ENCODE peak calls at places on chromosome 10, in five cellular contexts. E, S, N, G and F are unnamed samples.

GRCh38 chr10:32038777-32039176 is 17.4 kb downstream of the KIF5B start:
- DNase-seq in E (peak; percentile 62), S (no peak), N (no peak), G (no peak), F (no peak)

GRCh38 chr10:133260895-133261725 is 15.6 kb downstream of the ADAM8 start:
- DNase-seq in S (no peak), E (peak; percentile 13), N (peak; percentile 91), G (peak; percentile 68), F (peak; percentile 47)

GRCh38 chr10:33306126-33306525 is 28.3 kb downstream of the NRP1 start:
- DNase-seq in G (no peak), S (peak; percentile 33), N (no peak), E (peak; percentile 65), F (no peak)

GRCh38 chr10:19432000-19432399 is 383.4 kb downstream of the MALRD1 start:
- DNase-seq in G (no peak), E (no peak), N (no peak), S (peak; percentile 6), F (peak; percentile 53)

GRCh38 chr10:112201334-112201733 is 17.8 kb upstream of the GPAM start:
- DNase-seq in N (no peak), E (no peak), S (no peak), G (no peak), F (no peak)

GRCh38 chr10:44089671-44090070 is 295.2 kb downstream of the CXCL12 start:
- DNase-seq in N (no peak), E (no peak), G (no peak), S (no peak), F (no peak)

GRCh38 chr10:123621910-123622309 is 44.2 kb upstream of the GPR26 start:
- DNase-seq in S (no peak), G (no peak), E (no peak), N (no peak), F (no peak)

GRCh38 chr10:103104721-103105120 is 88.4 kb downstream of the NT5C2 start:
- DNase-seq in E (no peak), S (no peak), G (no peak), N (no peak), F (no peak)

GRCh38 chr10:28294809-28295208 is 8.1 kb downstream of the MPP7 start:
- DNase-seq in S (no peak), E (no peak), G (no peak), N (no peak), F (no peak)

GRCh38 chr10:22429146-22429545 is 83.8 kb downstream of the SPAG6 start:
- DNase-seq in E (no peak), S (no peak), N (no peak), G (no peak), F (no peak)

GRCh38 chr10:23095966-23096813 is 811 bp downstream of the MSRB2 start:
- DNase-seq in N (peak; percentile 79), S (peak; percentile 69), G (peak; percentile 47), E (peak; percentile 64), F (peak; percentile 46)

GRCh38 chr10:84762754-84763394 is 434.5 kb downstream of the CCSER2 start:
- DNase-seq in S (no peak), E (no peak), G (no peak), N (peak; percentile 50), F (no peak)

GRCh38 chr10:54368984-54369383 is 432.0 kb downstream of the PCDH15 start:
- DNase-seq in E (no peak), G (no peak), S (no peak), N (no peak), F (no peak)

GRCh38 chr10:133378251-133379096 is 588 bp upstream of the PAOX start:
- DNase-seq in G (peak; percentile 72), E (peak; percentile 49), S (peak; percentile 41), N (peak; percentile 94), F (peak; percentile 29)

GRCh38 chr10:99685232-99686041 is 26.1 kb downstream of the ENTPD7 start:
- DNase-seq in G (no peak), S (no peak), N (no peak), E (no peak), F (peak; percentile 11)

GRCh38 chr10:45000138-45000763 is 472 bp upstream of the ZNF22 start:
- DNase-seq in S (peak; percentile 77), E (peak; percentile 51), N (peak; percentile 93), G (no peak), F (no peak)

GRCh38 chr10:72847681-72848080 is 45.9 kb upstream of the OIT3 start:
- DNase-seq in E (peak; percentile 21), G (no peak), N (no peak), S (no peak), F (peak; percentile 25)

GRCh38 chr10:125629758-125630376 is 53.1 kb downstream of the TEX36 start:
- DNase-seq in G (no peak), S (peak; percentile 56), N (no peak), E (peak; percentile 35), F (peak; percentile 63)

GRCh38 chr10:29859521-29860130 is 199.8 kb downstream of the JCAD start:
- DNase-seq in N (no peak), G (no peak), E (peak; percentile 87), S (no peak), F (peak; percentile 65)

GRCh38 chr10:34489973-34490372 is 325.1 kb downstream of the PARD3 start:
- DNase-seq in S (peak; percentile 51), G (no peak), E (peak; percentile 83), N (no peak), F (peak; percentile 66)

GRCh38 chr10:43218206-43218950 is 48.5 kb downstream of the RASGEF1A start:
- DNase-seq in E (peak; percentile 86), G (no peak), S (no peak), N (peak; percentile 53), F (peak; percentile 18)

GRCh38 chr10:116866987-116867595 is 17.8 kb downstream of the ENO4 start:
- DNase-seq in G (no peak), N (no peak), S (peak; percentile 50), E (peak; percentile 59), F (peak; percentile 51)

GRCh38 chr10:122462533-122463465 is 1.4 kb downstream of the HTRA1 start:
- DNase-seq in N (peak; percentile 83), E (peak; percentile 53), S (peak; percentile 41), G (no peak), F (peak; percentile 50)

GRCh38 chr10:42367532-42368230 is 270.7 kb downstream of the ZNF33B start:
- DNase-seq in E (peak; percentile 62), G (peak; percentile 83), N (peak; percentile 91), S (peak; percentile 95), F (no peak)

GRCh38 chr10:46550795-46551700 is 5.4 kb downstream of the GPRIN2 start:
- DNase-seq in S (no peak), N (peak; percentile 63), E (no peak), G (peak; percentile 11), F (no peak)

GRCh38 chr10:26642896-26643653 is 54.4 kb upstream of the PDSS1 start:
- DNase-seq in N (no peak), S (no peak), G (no peak), E (no peak), F (no peak)

GRCh38 chr10:84191106-84191505 is 3.2 kb upstream of the CDHR1 start:
- DNase-seq in S (no peak), E (no peak), G (no peak), N (no peak), F (no peak)

GRCh38 chr10:114420811-114421485 is 16.6 kb upstream of the AFAP1L2 start:
- DNase-seq in G (no peak), S (no peak), N (no peak), E (peak; percentile 33), F (peak; percentile 51)

GRCh38 chr10:80459047-80459865 is 5.1 kb downstream of the TSPAN14 start:
- DNase-seq in N (peak; percentile 82), S (peak; percentile 46), E (peak; percentile 88), G (no peak), F (peak; percentile 88)

GRCh38 chr10:112140110-112140755 is 43.3 kb downstream of the GPAM start:
- DNase-seq in N (peak; percentile 78), G (peak; percentile 53), S (peak; percentile 72), E (peak; percentile 52), F (peak; percentile 88)

GRCh38 chr10:45198596-45199379 is 116.6 kb downstream of the OR13A1 start:
- DNase-seq in N (peak; percentile 52), E (no peak), G (no peak), S (no peak), F (no peak)

GRCh38 chr10:60189861-60190475 is 199.7 kb downstream of the ANK3 start:
- DNase-seq in S (peak; percentile 29), E (peak; percentile 29), N (no peak), G (no peak), F (no peak)

GRCh38 chr10:43574035-43574892 is at the start of gene ZNF239:
- DNase-seq in S (peak; percentile 90), N (peak; percentile 97), E (peak; percentile 89), G (peak; percentile 81), F (peak; percentile 76)

GRCh38 chr10:100803908-100804307 is 58.5 kb downstream of the PAX2 start:
- DNase-seq in E (no peak), S (no peak), G (no peak), N (no peak), F (no peak)

GRCh38 chr10:71306951-71307350 is 12.1 kb upstream of the SLC29A3 start:
- DNase-seq in G (no peak), N (no peak), E (no peak), S (no peak), F (no peak)

GRCh38 chr10:13219685-13220670 is 14.2 kb downstream of the UCMA start:
- DNase-seq in E (peak; percentile 7), N (no peak), S (peak; percentile 15), G (no peak), F (peak; percentile 43)
- TF ChIP-seq CTCF in E (no peak), N (peak; percentile 18), S (peak; percentile 13), G (no peak), F (peak; percentile 15)

GRCh38 chr10:10613654-10614244 is 403.9 kb upstream of the CELF2 start:
- DNase-seq in G (no peak), N (no peak), E (no peak), S (peak; percentile 29), F (no peak)
- TF ChIP-seq CTCF in G (no peak), N (no peak), E (no peak), S (no peak), F (no peak)

GRCh38 chr10:110370005-110370404 is 65.3 kb upstream of the SMNDC1 start:
- DNase-seq in G (no peak), S (no peak), E (no peak), N (no peak), F (no peak)
- TF ChIP-seq CTCF in G (no peak), S (no peak), E (no peak), N (no peak), F (no peak)

DNA sequence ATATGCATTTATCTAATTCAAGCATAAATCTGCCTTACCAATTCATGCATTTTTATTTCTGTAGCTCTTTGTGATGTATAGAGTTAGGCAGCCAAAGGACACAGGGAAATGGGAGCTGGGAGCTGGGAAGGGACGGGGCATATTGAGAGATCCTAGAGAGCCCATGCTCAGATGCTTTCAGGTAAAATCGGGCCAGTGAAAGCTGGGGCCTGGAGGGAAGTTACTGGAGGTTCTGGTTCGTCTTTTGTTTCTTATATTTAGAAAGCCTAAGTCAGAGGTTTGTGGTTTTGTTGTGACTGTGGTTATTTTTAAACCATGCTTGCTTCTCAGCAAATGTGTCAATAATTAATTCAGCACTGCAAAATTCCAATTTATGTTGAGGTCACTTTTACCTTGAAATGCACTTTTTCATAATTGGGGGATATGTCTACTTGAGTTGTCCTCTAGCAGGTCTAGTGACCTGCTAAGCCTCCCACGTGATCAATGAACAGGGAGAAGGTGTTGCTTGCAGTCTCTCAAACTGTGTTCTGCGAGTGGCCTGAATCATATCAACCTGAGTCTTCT is 5.0 kb downstream of the IFIT3 start:
- DNase-seq in G (no peak), E (no peak), N (no peak), S (no peak), F (peak; percentile 13)
- TF ChIP-seq CTCF in G (no peak), E (no peak), N (no peak), S (no peak), F (no peak)